ENCODE peak calls at places on chromosomes 13 and 19, in four cellular contexts. One of them, this sample, is unnamed.

GRCh38 chr19:5801796-5802616 is 2.9 kb upstream of the NRTN start:
- DNase-seq in neural progenitor cell: peak; percentile 91
- DNase-seq in GM23338: peak; percentile 97
- DNase-seq in fibroblast of lung: peak; percentile 23
- DNase-seq in this sample: peak; percentile 49

GRCh38 chr19:12990853-12991252 is 4.4 kb upstream of the NFIX start:
- DNase-seq in neural progenitor cell: no peak
- DNase-seq in fibroblast of lung: no peak
- DNase-seq in GM23338: no peak
- DNase-seq in this sample: no peak

GRCh38 chr19:3073159-3073563 is 10.9 kb upstream of the TLE5 start:
- DNase-seq in GM23338: peak; percentile 53
- DNase-seq in neural progenitor cell: no peak
- DNase-seq in fibroblast of lung: peak; percentile 89
- DNase-seq in this sample: no peak

GRCh38 chr19:58382997-58383603 is 2.3 kb upstream of the ZNF837 start:
- DNase-seq in neural progenitor cell: no peak
- DNase-seq in fibroblast of lung: no peak
- DNase-seq in GM23338: no peak
- DNase-seq in this sample: no peak

GRCh38 chr13:94811753-94812152 is 99.4 kb upstream of the SOX21 start:
- DNase-seq in GM23338: no peak
- DNase-seq in fibroblast of lung: no peak
- DNase-seq in neural progenitor cell: no peak
- DNase-seq in this sample: no peak

GRCh38 chr13:109010912-109011311 is 381.5 kb downstream of the MYO16 start:
- DNase-seq in GM23338: peak; percentile 60
- DNase-seq in neural progenitor cell: peak; percentile 15
- DNase-seq in fibroblast of lung: no peak
- DNase-seq in this sample: no peak

GRCh38 chr19:29694669-29695627 is 20.1 kb downstream of the C19orf12 start:
- DNase-seq in neural progenitor cell: peak; percentile 85
- DNase-seq in fibroblast of lung: peak; percentile 71
- DNase-seq in GM23338: peak; percentile 85
- DNase-seq in this sample: peak; percentile 86

GRCh38 chr19:55247621-55248099 is 11.2 kb downstream of the PPP6R1 start:
- DNase-seq in neural progenitor cell: no peak
- DNase-seq in fibroblast of lung: no peak
- DNase-seq in GM23338: no peak
- DNase-seq in this sample: no peak

GRCh38 chr13:59024434-59024833 is 1139.3 kb downstream of the DIAPH3 start:
- DNase-seq in GM23338: no peak
- DNase-seq in fibroblast of lung: no peak
- DNase-seq in neural progenitor cell: no peak
- DNase-seq in this sample: no peak

GRCh38 chr19:35206379-35206778 is 22.2 kb downstream of the FAM187B start:
- DNase-seq in neural progenitor cell: no peak
- DNase-seq in GM23338: no peak
- DNase-seq in fibroblast of lung: no peak
- DNase-seq in this sample: no peak

GRCh38 chr13:60482012-60482411 is 85.0 kb downstream of the TDRD3 start:
- DNase-seq in fibroblast of lung: peak; percentile 31
- DNase-seq in GM23338: no peak
- DNase-seq in neural progenitor cell: no peak
- DNase-seq in this sample: no peak

GRCh38 chr13:99709134-99709533 is 207.9 kb downstream of the TM9SF2 start:
- DNase-seq in neural progenitor cell: peak; percentile 25
- DNase-seq in GM23338: no peak
- DNase-seq in fibroblast of lung: no peak
- DNase-seq in this sample: no peak

GRCh38 chr13:31824705-31825512 is 85.6 kb downstream of the RXFP2 start:
- DNase-seq in GM23338: no peak
- DNase-seq in neural progenitor cell: no peak
- DNase-seq in fibroblast of lung: peak; percentile 28
- DNase-seq in this sample: no peak

GRCh38 chr19:41019346-41019745 is 28.3 kb downstream of the CYP2B6 start:
- DNase-seq in neural progenitor cell: no peak
- DNase-seq in GM23338: no peak
- DNase-seq in fibroblast of lung: no peak
- DNase-seq in this sample: no peak

GRCh38 chr19:4494691-4495064 is 22.6 kb downstream of the HDGFL2 start:
- DNase-seq in fibroblast of lung: no peak
- DNase-seq in GM23338: no peak
- DNase-seq in neural progenitor cell: no peak
- DNase-seq in this sample: no peak

GRCh38 chr19:4493104-4493928 is 21.2 kb downstream of the HDGFL2 start:
- DNase-seq in fibroblast of lung: no peak
- DNase-seq in neural progenitor cell: no peak
- DNase-seq in GM23338: no peak
- DNase-seq in this sample: no peak

GRCh38 chr19:4495471-4495870 is 22.8 kb downstream of the PLIN4 start:
- DNase-seq in fibroblast of lung: no peak
- DNase-seq in neural progenitor cell: no peak
- DNase-seq in GM23338: peak; percentile 44
- DNase-seq in this sample: no peak

GRCh38 chr19:4493929-4494690 is 22.0 kb downstream of the HDGFL2 start:
- DNase-seq in GM23338: no peak
- DNase-seq in neural progenitor cell: no peak
- DNase-seq in fibroblast of lung: no peak
- DNase-seq in this sample: no peak

DNA sequence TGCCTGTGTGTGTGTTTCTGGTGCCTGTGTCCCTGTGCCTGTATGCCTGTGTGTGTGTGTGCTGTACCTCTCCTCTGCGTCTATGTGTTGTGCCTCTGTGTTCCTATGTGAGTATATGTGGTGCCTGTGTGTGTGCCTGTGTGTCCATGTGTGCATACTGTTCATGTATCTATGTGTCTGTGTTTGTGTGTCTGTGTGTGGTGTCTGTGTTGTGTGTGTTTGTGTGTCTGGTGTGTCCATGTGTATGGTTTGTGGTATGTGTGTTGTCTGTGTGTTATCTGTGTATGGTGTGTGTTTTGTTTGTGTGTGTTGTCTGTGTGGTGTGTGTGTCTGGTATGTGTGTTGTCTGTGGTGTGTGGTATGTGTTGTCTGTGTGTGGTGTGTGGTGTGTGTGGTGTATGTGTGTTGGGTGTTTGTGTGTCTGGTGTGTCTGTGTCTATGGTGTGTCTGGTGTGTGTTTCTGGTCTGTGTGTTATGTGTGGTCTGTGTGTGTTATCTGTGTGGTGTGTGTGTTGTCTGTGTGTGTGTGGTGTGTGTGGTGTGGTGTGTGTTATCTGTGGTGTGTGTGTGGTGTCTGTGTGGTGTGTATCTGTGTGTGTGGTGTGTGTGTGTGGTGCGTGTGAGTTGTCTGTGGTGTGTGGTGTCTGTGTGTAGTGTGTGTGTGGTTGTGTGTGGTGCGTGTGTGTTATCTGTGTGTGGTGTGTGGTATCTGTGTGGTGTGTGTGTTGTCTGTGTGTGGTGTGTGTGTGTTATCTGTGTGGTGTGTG is 20.4 kb downstream of the HDGFL2 start:
- DNase-seq in GM23338: no peak
- DNase-seq in neural progenitor cell: no peak
- DNase-seq in fibroblast of lung: no peak
- DNase-seq in this sample: no peak
- H3K27ac ChIP-seq in GM23338: no peak overlapping the region
- H3K27ac ChIP-seq in neural progenitor cell: no peak overlapping the region
- H3K27ac ChIP-seq in fibroblast of lung: no peak overlapping the region
- H3K27ac ChIP-seq in this sample: no peak overlapping the region

GRCh38 chr19:15118248-15118647 is 11.0 kb downstream of the SYDE1 start:
- DNase-seq in neural progenitor cell: no peak
- DNase-seq in fibroblast of lung: no peak
- DNase-seq in GM23338: no peak
- DNase-seq in this sample: no peak
- H3K36me3 ChIP-seq in neural progenitor cell: no peaks in the 10 kb centered on the region
- H3K36me3 ChIP-seq in fibroblast of lung: peaks cover 40% of the 10 kb centered on the region
- H3K36me3 ChIP-seq in GM23338: peaks cover 17% of the 10 kb centered on the region
- H3K36me3 ChIP-seq in this sample: peaks cover 2% of the 10 kb centered on the region

GRCh38 chr19:38971672-38972071 is 3.9 kb downstream of the FBXO17 start:
- DNase-seq in fibroblast of lung: no peak
- DNase-seq in GM23338: no peak
- DNase-seq in neural progenitor cell: no peak
- DNase-seq in this sample: no peak
- H3K27ac ChIP-seq in fibroblast of lung: no peak overlapping the region
- H3K27ac ChIP-seq in GM23338: no peak overlapping the region
- H3K27ac ChIP-seq in neural progenitor cell: no peak overlapping the region
- H3K27ac ChIP-seq in this sample: no peak overlapping the region

DNA sequence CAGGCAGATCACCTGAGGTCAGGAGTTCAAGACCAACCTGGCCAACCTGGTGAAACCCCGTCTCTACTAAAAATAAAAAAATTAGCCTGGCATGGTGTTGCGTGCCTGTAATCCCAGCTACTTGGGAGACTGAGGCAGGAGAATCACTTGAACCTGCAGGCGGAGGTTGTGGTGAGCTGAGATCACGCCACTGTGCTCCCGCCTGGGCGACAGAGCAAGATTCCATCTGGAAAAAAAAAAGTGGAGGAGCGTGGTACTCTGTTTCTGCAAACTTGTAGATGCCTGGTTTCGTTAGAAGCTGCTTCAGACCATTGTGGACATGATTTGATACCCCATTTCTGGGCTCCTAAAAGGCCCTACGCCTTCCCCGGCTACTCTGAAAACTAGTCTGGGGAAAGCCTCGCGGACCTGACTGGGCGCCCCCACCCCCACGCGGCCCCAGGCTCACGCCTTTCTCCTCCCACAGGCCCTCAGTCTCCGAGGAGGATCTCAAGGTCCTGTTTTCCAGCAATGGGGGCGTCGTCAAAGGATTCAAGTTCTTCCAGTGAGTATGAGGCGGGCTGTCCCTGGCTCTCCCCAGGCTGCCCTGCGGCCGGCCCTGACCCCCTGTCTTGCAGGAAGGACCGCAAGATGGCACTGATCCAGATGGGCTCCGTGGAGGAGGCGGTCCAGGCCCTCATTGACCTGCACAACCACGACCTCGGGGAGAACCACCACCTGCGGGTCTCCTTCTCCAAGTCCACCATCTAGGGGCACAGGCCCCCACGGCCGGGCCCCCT is 11.5 kb downstream of the PLPPR3 start:
- DNase-seq in neural progenitor cell: no peak
- DNase-seq in fibroblast of lung: no peak
- DNase-seq in GM23338: peak; percentile 21
- DNase-seq in this sample: peak; percentile 73
- H3K36me3 ChIP-seq in neural progenitor cell: peaks cover 3% of the 10 kb centered on the region
- H3K36me3 ChIP-seq in fibroblast of lung: peaks cover 52% of the 10 kb centered on the region
- H3K36me3 ChIP-seq in GM23338: peaks cover 41% of the 10 kb centered on the region
- H3K36me3 ChIP-seq in this sample: peaks cover 8% of the 10 kb centered on the region

DNA sequence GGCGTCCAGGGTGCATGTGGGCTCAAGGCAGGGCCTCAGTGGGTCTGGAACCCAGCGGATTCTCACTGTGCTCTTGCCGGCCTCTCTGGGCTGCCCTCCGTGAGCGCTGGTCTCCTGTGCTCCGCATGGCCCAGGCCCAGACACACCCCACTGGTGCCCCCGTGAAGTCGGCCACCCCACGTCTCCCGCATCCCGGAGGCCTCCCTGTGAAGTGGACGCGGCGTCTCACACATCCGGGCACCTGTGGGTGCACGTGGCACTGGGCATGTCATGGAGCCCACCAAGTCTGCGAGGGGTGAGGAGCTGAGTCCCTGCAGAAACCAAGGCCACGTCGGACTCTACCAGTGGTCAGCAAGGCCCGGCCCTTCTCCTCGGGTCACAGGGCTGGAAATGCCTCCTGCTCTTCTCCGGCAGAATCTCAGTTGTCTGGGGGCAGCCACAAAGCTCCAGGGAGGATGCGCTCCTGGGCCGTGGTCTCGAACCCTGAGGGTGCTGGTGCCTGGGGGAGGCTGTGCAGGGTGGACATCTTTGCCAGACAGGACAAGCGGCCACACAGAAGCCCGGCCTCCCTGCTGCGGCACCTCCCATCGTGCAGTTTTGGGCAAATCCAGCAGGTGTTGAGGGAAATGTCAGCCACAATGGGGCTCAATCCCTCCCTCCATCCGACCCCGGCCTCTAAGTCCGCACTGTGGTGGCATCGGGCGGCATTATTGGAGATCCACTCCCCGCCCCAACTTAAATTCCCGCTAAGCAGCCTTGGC is 2.2 kb downstream of the C13orf46 start:
- DNase-seq in GM23338: no peak
- DNase-seq in neural progenitor cell: no peak
- DNase-seq in fibroblast of lung: no peak
- DNase-seq in this sample: peak; percentile 42
- H3K27ac ChIP-seq in GM23338: no peak overlapping the region
- H3K27ac ChIP-seq in neural progenitor cell: no peak overlapping the region
- H3K27ac ChIP-seq in fibroblast of lung: no peak overlapping the region
- H3K27ac ChIP-seq in this sample: peak overlapping the region; percentile 60

GRCh38 chr19:16875584-16876555 is 12.9 kb upstream of the F2RL3 start:
- DNase-seq in fibroblast of lung: no peak
- DNase-seq in neural progenitor cell: no peak
- DNase-seq in GM23338: no peak
- DNase-seq in this sample: no peak
- H3K36me3 ChIP-seq in fibroblast of lung: peaks cover 20% of the 10 kb centered on the region
- H3K36me3 ChIP-seq in neural progenitor cell: no peaks in the 10 kb centered on the region
- H3K36me3 ChIP-seq in GM23338: peaks cover 10% of the 10 kb centered on the region
- H3K36me3 ChIP-seq in this sample: peaks cover 8% of the 10 kb centered on the region